ENCODE peak calls at places on chromosomes 16 and 17, in nine cellular contexts. One of them, this sample, is unnamed.

GRCh38 chr16:80938035-80938927 is 68.4 kb downstream of the CMC2 start:
- DNase-seq in body of pancreas: peak; percentile 35
- DNase-seq in sigmoid colon: peak; percentile 88
- DNase-seq in Peyer's patch: no peak
- DNase-seq in ovary: peak; percentile 55
- DNase-seq in HCT116: peak; percentile 51
- DNase-seq in A549: peak; percentile 50
- DNase-seq in heart left ventricle: peak; percentile 52
- DNase-seq in IMR-90: peak; percentile 94
- DNase-seq in this sample: no peak

GRCh38 chr17:40340880-40341807 is 23.4 kb downstream of the GJD3 start:
- DNase-seq in body of pancreas: peak; percentile 86
- DNase-seq in sigmoid colon: peak; percentile 97
- DNase-seq in Peyer's patch: peak; percentile 92
- DNase-seq in ovary: peak; percentile 90
- DNase-seq in HCT116: peak; percentile 79
- DNase-seq in A549: peak; percentile 93
- DNase-seq in heart left ventricle: peak; percentile 98
- DNase-seq in IMR-90: peak; percentile 73
- DNase-seq in this sample: peak; percentile 90

GRCh38 chr17:45050680-45051059 is 762 bp downstream of the DCAKD start:
- DNase-seq in body of pancreas: no peak
- DNase-seq in sigmoid colon: no peak
- DNase-seq in Peyer's patch: no peak
- DNase-seq in ovary: no peak
- DNase-seq in HCT116: no peak
- DNase-seq in A549: peak; percentile 37
- DNase-seq in heart left ventricle: no peak
- DNase-seq in IMR-90: peak; percentile 28
- DNase-seq in this sample: no peak

GRCh38 chr16:8941718-8942344 is 21.9 kb downstream of the USP7 start:
- DNase-seq in body of pancreas: no peak
- DNase-seq in sigmoid colon: no peak
- DNase-seq in Peyer's patch: no peak
- DNase-seq in ovary: no peak
- DNase-seq in HCT116: no peak
- DNase-seq in A549: no peak
- DNase-seq in heart left ventricle: no peak
- DNase-seq in IMR-90: no peak
- DNase-seq in this sample: no peak

GRCh38 chr16:48574148-48574547 is 35.8 kb downstream of the N4BP1 start:
- DNase-seq in body of pancreas: no peak
- DNase-seq in sigmoid colon: no peak
- DNase-seq in Peyer's patch: no peak
- DNase-seq in ovary: no peak
- DNase-seq in HCT116: no peak
- DNase-seq in A549: no peak
- DNase-seq in heart left ventricle: no peak
- DNase-seq in IMR-90: no peak
- DNase-seq in this sample: no peak

GRCh38 chr17:31997005-31997404 is 10.2 kb upstream of the LRRC37B start:
- DNase-seq in body of pancreas: no peak
- DNase-seq in sigmoid colon: no peak
- DNase-seq in Peyer's patch: no peak
- DNase-seq in ovary: no peak
- DNase-seq in HCT116: no peak
- DNase-seq in A549: no peak
- DNase-seq in heart left ventricle: no peak
- DNase-seq in IMR-90: no peak
- DNase-seq in this sample: no peak

GRCh38 chr17:81271226-81271625 is 23.9 kb downstream of the SLC38A10 start:
- DNase-seq in body of pancreas: no peak
- DNase-seq in sigmoid colon: no peak
- DNase-seq in Peyer's patch: no peak
- DNase-seq in ovary: no peak
- DNase-seq in HCT116: no peak
- DNase-seq in A549: no peak
- DNase-seq in heart left ventricle: no peak
- DNase-seq in IMR-90: no peak
- DNase-seq in this sample: no peak

GRCh38 chr16:31484491-31485171 is 1.7 kb downstream of the SLC5A2 start:
- DNase-seq in body of pancreas: peak; percentile 72
- DNase-seq in sigmoid colon: no peak
- DNase-seq in Peyer's patch: peak; percentile 71
- DNase-seq in ovary: peak; percentile 50
- DNase-seq in HCT116: no peak
- DNase-seq in A549: peak; percentile 51
- DNase-seq in heart left ventricle: no peak
- DNase-seq in IMR-90: no peak
- DNase-seq in this sample: peak; percentile 74

GRCh38 chr17:82648761-82649474 is 674 bp upstream of the WDR45B start:
- DNase-seq in body of pancreas: peak; percentile 52
- DNase-seq in sigmoid colon: peak; percentile 87
- DNase-seq in Peyer's patch: no peak
- DNase-seq in ovary: peak; percentile 85
- DNase-seq in HCT116: no peak
- DNase-seq in A549: peak; percentile 38
- DNase-seq in heart left ventricle: peak; percentile 67
- DNase-seq in IMR-90: no peak
- DNase-seq in this sample: peak; percentile 43

GRCh38 chr17:79937981-79938695 is 97.5 kb downstream of the TBC1D16 start:
- DNase-seq in body of pancreas: peak; percentile 74
- DNase-seq in sigmoid colon: no peak
- DNase-seq in Peyer's patch: no peak
- DNase-seq in ovary: peak; percentile 75
- DNase-seq in HCT116: no peak
- DNase-seq in A549: no peak
- DNase-seq in heart left ventricle: no peak
- DNase-seq in IMR-90: no peak
- DNase-seq in this sample: no peak

GRCh38 chr16:81415757-81416156 is 28.9 kb upstream of the CMIP start:
- DNase-seq in body of pancreas: no peak
- DNase-seq in sigmoid colon: no peak
- DNase-seq in Peyer's patch: no peak
- DNase-seq in ovary: no peak
- DNase-seq in HCT116: no peak
- DNase-seq in A549: no peak
- DNase-seq in heart left ventricle: no peak
- DNase-seq in IMR-90: no peak
- DNase-seq in this sample: no peak

GRCh38 chr16:2270070-2270462 is 2.1 kb upstream of the RNPS1 start:
- DNase-seq in body of pancreas: no peak
- DNase-seq in sigmoid colon: no peak
- DNase-seq in Peyer's patch: no peak
- DNase-seq in ovary: no peak
- DNase-seq in HCT116: no peak
- DNase-seq in A549: no peak
- DNase-seq in heart left ventricle: no peak
- DNase-seq in IMR-90: no peak
- DNase-seq in this sample: no peak

GRCh38 chr16:4263504-4264436 is 9.1 kb downstream of the TFAP4 start:
- DNase-seq in body of pancreas: peak; percentile 59
- DNase-seq in sigmoid colon: peak; percentile 96
- DNase-seq in Peyer's patch: peak; percentile 76
- DNase-seq in ovary: peak; percentile 97
- DNase-seq in HCT116: peak; percentile 12
- DNase-seq in A549: peak; percentile 46
- DNase-seq in heart left ventricle: peak; percentile 86
- DNase-seq in IMR-90: peak; percentile 86
- DNase-seq in this sample: peak; percentile 47

GRCh38 chr17:72222971-72223370 is 102.2 kb downstream of the SOX9 start:
- DNase-seq in body of pancreas: no peak
- DNase-seq in sigmoid colon: no peak
- DNase-seq in Peyer's patch: no peak
- DNase-seq in ovary: no peak
- DNase-seq in HCT116: no peak
- DNase-seq in A549: no peak
- DNase-seq in heart left ventricle: no peak
- DNase-seq in IMR-90: no peak
- DNase-seq in this sample: no peak

GRCh38 chr17:10646393-10646990 is 10.6 kb downstream of the MYH3 start:
- DNase-seq in body of pancreas: peak; percentile 76
- DNase-seq in sigmoid colon: peak; percentile 77
- DNase-seq in Peyer's patch: peak; percentile 80
- DNase-seq in ovary: peak; percentile 77
- DNase-seq in HCT116: peak; percentile 48
- DNase-seq in A549: peak; percentile 74
- DNase-seq in heart left ventricle: peak; percentile 64
- DNase-seq in IMR-90: peak; percentile 70
- DNase-seq in this sample: peak; percentile 82

GRCh38 chr17:61846976-61847375 is 16.4 kb downstream of the BRIP1 start:
- DNase-seq in body of pancreas: no peak
- DNase-seq in sigmoid colon: no peak
- DNase-seq in Peyer's patch: no peak
- DNase-seq in ovary: no peak
- DNase-seq in HCT116: no peak
- DNase-seq in A549: no peak
- DNase-seq in heart left ventricle: no peak
- DNase-seq in IMR-90: no peak
- DNase-seq in this sample: no peak

GRCh38 chr17:8837438-8838075 is 29.9 kb downstream of the PIK3R6 start:
- DNase-seq in body of pancreas: peak; percentile 69
- DNase-seq in sigmoid colon: peak; percentile 57
- DNase-seq in Peyer's patch: no peak
- DNase-seq in ovary: no peak
- DNase-seq in HCT116: no peak
- DNase-seq in A549: no peak
- DNase-seq in heart left ventricle: peak; percentile 52
- DNase-seq in IMR-90: no peak
- DNase-seq in this sample: no peak
- TF ChIP-seq POLR2A in body of pancreas: no peak
- TF ChIP-seq POLR2A in sigmoid colon: no peak
- TF ChIP-seq POLR2A in Peyer's patch: no peak
- TF ChIP-seq POLR2A in ovary: no peak
- TF ChIP-seq POLR2A in HCT116: no peak
- TF ChIP-seq POLR2A in A549: no peak
- TF ChIP-seq POLR2A in heart left ventricle: no peak
- TF ChIP-seq POLR2A in IMR-90: no peak
- TF ChIP-seq POLR2A in this sample: no peak

GRCh38 chr17:17132746-17133145 is 73.4 kb downstream of the PLD6 start:
- DNase-seq in body of pancreas: no peak
- DNase-seq in sigmoid colon: no peak
- DNase-seq in Peyer's patch: no peak
- DNase-seq in ovary: no peak
- DNase-seq in HCT116: no peak
- DNase-seq in A549: no peak
- DNase-seq in heart left ventricle: no peak
- DNase-seq in IMR-90: no peak
- DNase-seq in this sample: no peak

GRCh38 chr17:17131876-17132275 is 74.3 kb downstream of the PLD6 start:
- DNase-seq in body of pancreas: no peak
- DNase-seq in sigmoid colon: no peak
- DNase-seq in Peyer's patch: no peak
- DNase-seq in ovary: no peak
- DNase-seq in HCT116: no peak
- DNase-seq in A549: no peak
- DNase-seq in heart left ventricle: peak; percentile 24
- DNase-seq in IMR-90: no peak
- DNase-seq in this sample: no peak

GRCh38 chr17:17134952-17135340 is 71.2 kb downstream of the PLD6 start:
- DNase-seq in body of pancreas: no peak
- DNase-seq in sigmoid colon: no peak
- DNase-seq in Peyer's patch: no peak
- DNase-seq in ovary: no peak
- DNase-seq in HCT116: no peak
- DNase-seq in A549: no peak
- DNase-seq in heart left ventricle: peak; percentile 62
- DNase-seq in IMR-90: no peak
- DNase-seq in this sample: no peak

GRCh38 chr17:17137731-17138585 is 68.2 kb downstream of the PLD6 start:
- DNase-seq in body of pancreas: peak; percentile 33
- DNase-seq in sigmoid colon: no peak
- DNase-seq in Peyer's patch: no peak
- DNase-seq in ovary: no peak
- DNase-seq in HCT116: no peak
- DNase-seq in A549: no peak
- DNase-seq in heart left ventricle: no peak
- DNase-seq in IMR-90: no peak
- DNase-seq in this sample: peak; percentile 57

GRCh38 chr17:17134051-17134951 is 71.8 kb downstream of the PLD6 start:
- DNase-seq in body of pancreas: no peak
- DNase-seq in sigmoid colon: no peak
- DNase-seq in Peyer's patch: no peak
- DNase-seq in ovary: no peak
- DNase-seq in HCT116: no peak
- DNase-seq in A549: no peak
- DNase-seq in heart left ventricle: no peak
- DNase-seq in IMR-90: no peak
- DNase-seq in this sample: no peak
- H3K27ac ChIP-seq in body of pancreas: no peak overlapping the region
- H3K27ac ChIP-seq in sigmoid colon: no peak overlapping the region
- H3K27ac ChIP-seq in Peyer's patch: no peak overlapping the region
- H3K27ac ChIP-seq in ovary: no peak overlapping the region
- H3K27ac ChIP-seq in HCT116: no peak overlapping the region
- H3K27ac ChIP-seq in A549: peak overlapping the region; percentile 15
- H3K27ac ChIP-seq in heart left ventricle: no peak overlapping the region
- H3K27ac ChIP-seq in IMR-90: no peak overlapping the region
- H3K27ac ChIP-seq in this sample: no peak overlapping the region

DNA sequence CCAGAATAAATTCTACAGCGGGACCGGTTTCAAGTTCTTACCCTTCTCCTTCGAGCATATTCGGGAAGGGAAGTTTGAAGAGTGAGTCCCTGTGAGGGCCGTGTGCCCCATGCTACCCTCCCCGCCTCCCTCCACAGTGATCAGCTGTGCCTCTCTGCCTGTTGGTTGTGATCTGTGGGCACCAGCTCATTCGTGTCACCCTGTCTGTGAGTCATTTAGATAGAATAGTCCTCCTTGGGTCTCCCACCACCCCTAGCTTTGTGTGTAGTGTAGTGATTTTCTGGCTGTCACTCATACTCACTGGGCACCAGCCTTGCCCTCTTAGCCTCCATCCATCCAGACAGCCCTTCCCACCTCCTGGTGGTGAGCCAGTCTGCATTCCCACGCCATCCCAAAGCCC is 15.0 kb upstream of the NAGLU start:
- DNase-seq in body of pancreas: no peak
- DNase-seq in sigmoid colon: no peak
- DNase-seq in Peyer's patch: no peak
- DNase-seq in ovary: peak; percentile 36
- DNase-seq in HCT116: no peak
- DNase-seq in A549: no peak
- DNase-seq in heart left ventricle: no peak
- DNase-seq in IMR-90: no peak
- DNase-seq in this sample: no peak
- H3K4me1 ChIP-seq in body of pancreas: peaks cover 40% of the 10 kb centered on the region
- H3K4me1 ChIP-seq in sigmoid colon: no peaks in the 10 kb centered on the region
- H3K4me1 ChIP-seq in Peyer's patch: peaks cover 67% of the 10 kb centered on the region
- H3K4me1 ChIP-seq in ovary: peaks cover 63% of the 10 kb centered on the region
- H3K4me1 ChIP-seq in HCT116: peaks cover 46% of the 10 kb centered on the region
- H3K4me1 ChIP-seq in A549: peaks cover 63% of the 10 kb centered on the region
- H3K4me1 ChIP-seq in heart left ventricle: peaks cover 77% of the 10 kb centered on the region
- H3K4me1 ChIP-seq in IMR-90: peaks cover 58% of the 10 kb centered on the region
- H3K4me1 ChIP-seq in this sample: peaks cover 67% of the 10 kb centered on the region

GRCh38 chr16:72810480-72810879 is 237.4 kb downstream of the ZFHX3 start:
- DNase-seq in body of pancreas: no peak
- DNase-seq in sigmoid colon: no peak
- DNase-seq in Peyer's patch: no peak
- DNase-seq in ovary: no peak
- DNase-seq in HCT116: no peak
- DNase-seq in A549: no peak
- DNase-seq in heart left ventricle: no peak
- DNase-seq in IMR-90: no peak
- DNase-seq in this sample: no peak
- TF ChIP-seq POLR2A in body of pancreas: no peak
- TF ChIP-seq POLR2A in sigmoid colon: no peak
- TF ChIP-seq POLR2A in Peyer's patch: no peak
- TF ChIP-seq POLR2A in ovary: no peak
- TF ChIP-seq POLR2A in HCT116: no peak
- TF ChIP-seq POLR2A in A549: no peak
- TF ChIP-seq POLR2A in heart left ventricle: no peak
- TF ChIP-seq POLR2A in IMR-90: no peak
- TF ChIP-seq POLR2A in this sample: no peak